ENCODE peak calls at places on chromosomes 2 and 18, in seven cellular contexts. N is omental fat pad; S is activated CD8-positive, alpha-beta memory T cell treated with anti-CD3 and anti-CD28 coated beads for 24 hours; M is Jurkat, Clone E6-1; C is DMS153; Q is central memory CD4-positive, alpha-beta T cell; I is ELR. U is an unnamed sample.

GRCh38 chr18:79458131-79458838 is 62.6 kb downstream of the NFATC1 start:
- DNase-seq in N (peak), S (no peak), M (no peak), C (no peak), Q (no peak), I (peak), U (no peak)

GRCh38 chr2:71886241-71886640 is 261.4 kb downstream of the CYP26B1 start:
- DNase-seq in N (no peak), S (no peak), M (no peak), C (no peak), Q (no peak), I (no peak), U (no peak)

GRCh38 chr18:41096504-41096903 is 858.5 kb upstream of the PIK3C3 start:
- DNase-seq in N (no peak), S (no peak), M (no peak), C (peak), Q (no peak), I (peak), U (peak)

GRCh38 chr2:226600184-226600583 is 199.4 kb downstream of the IRS1 start:
- DNase-seq in N (no peak), S (no peak), M (no peak), C (no peak), Q (no peak), I (no peak), U (no peak)

GRCh38 chr2:105746177-105747080 is 1.7 kb downstream of the NCK2 start:
- DNase-seq in N (peak), S (peak), M (no peak), C (no peak), Q (peak), I (no peak), U (peak)

GRCh38 chr2:48496867-48497266 is 33.1 kb upstream of the STON1 start:
- DNase-seq in N (no peak), S (no peak), M (no peak), C (no peak), Q (no peak), I (peak), U (no peak)

GRCh38 chr18:58321986-58322385 is 278.0 kb downstream of the NEDD4L start:
- DNase-seq in N (no peak), S (no peak), M (peak), C (peak), Q (peak), I (peak), U (peak)

GRCh38 chr2:136013962-136014361 is 28.5 kb upstream of the DARS1 start:
- DNase-seq in N (no peak), S (no peak), M (no peak), C (peak), Q (no peak), I (no peak), U (no peak)

GRCh38 chr18:76657428-76657827 is 162.4 kb upstream of the ZNF516 start:
- DNase-seq in N (no peak), S (no peak), M (no peak), C (no peak), Q (no peak), I (peak), U (no peak)

GRCh38 chr2:225526731-225527427 is 127.4 kb downstream of the NYAP2 start:
- DNase-seq in N (no peak), S (no peak), M (no peak), C (no peak), Q (no peak), I (no peak), U (no peak)

GRCh38 chr2:32647180-32647651 is 19.4 kb downstream of the TTC27 start:
- DNase-seq in N (no peak), S (no peak), M (no peak), C (no peak), Q (no peak), I (peak), U (no peak)

GRCh38 chr2:192051533-192051932 is 143.2 kb downstream of the TMEFF2 start:
- DNase-seq in N (no peak), S (no peak), M (no peak), C (peak), Q (no peak), I (no peak), U (peak)

GRCh38 chr2:239517686-239518085 is 116.9 kb upstream of the HDAC4 start:
- DNase-seq in N (no peak), S (no peak), M (no peak), C (no peak), Q (no peak), I (no peak), U (no peak)

GRCh38 chr2:239917128-239917956 is 107.8 kb downstream of the NDUFA10 start:
- DNase-seq in N (no peak), S (no peak), M (no peak), C (no peak), Q (no peak), I (no peak), U (no peak)

GRCh38 chr18:33372442-33372841 is 68.1 kb downstream of the CCDC178 start:
- DNase-seq in N (no peak), S (no peak), M (no peak), C (no peak), Q (no peak), I (no peak), U (no peak)

GRCh38 chr2:5164806-5165525 is 527.2 kb upstream of the SOX11 start:
- DNase-seq in N (no peak), S (no peak), M (no peak), C (no peak), Q (no peak), I (no peak), U (no peak)

GRCh38 chr2:143594745-143595144 is 465.5 kb downstream of the ARHGAP15 start:
- DNase-seq in N (no peak), S (no peak), M (no peak), C (no peak), Q (no peak), I (no peak), U (no peak)

U was measured in NCI-H345.